ENCODE peak calls at places on chromosome 13, in four cellular contexts. One of them, this sample, is unnamed.

GRCh38 chr13:32428581-32429072 is 697 bp upstream of the N4BP2L1 start:
- DNase-seq in fibroblast of the aortic adventitia: no peak
- DNase-seq in PC-3: no peak
- DNase-seq in tibial artery: no peak
- DNase-seq in this sample: no peak

GRCh38 chr13:38826182-38826813 is 139.4 kb downstream of the FREM2 start:
- DNase-seq in fibroblast of the aortic adventitia: no peak
- DNase-seq in PC-3: no peak
- DNase-seq in tibial artery: no peak
- DNase-seq in this sample: no peak

GRCh38 chr13:94854688-94855087 is 142.3 kb upstream of the SOX21 start:
- DNase-seq in fibroblast of the aortic adventitia: no peak
- DNase-seq in PC-3: no peak
- DNase-seq in tibial artery: no peak
- DNase-seq in this sample: no peak

GRCh38 chr13:37225414-37226047 is 120.1 kb upstream of the CSNK1A1L start:
- DNase-seq in fibroblast of the aortic adventitia: peak
- DNase-seq in PC-3: no peak
- DNase-seq in tibial artery: no peak
- DNase-seq in this sample: no peak

GRCh38 chr13:52615817-52616216 is 26.4 kb upstream of the HNRNPA1L2 start:
- DNase-seq in fibroblast of the aortic adventitia: no peak
- DNase-seq in PC-3: no peak
- DNase-seq in tibial artery: no peak
- DNase-seq in this sample: no peak

GRCh38 chr13:25143693-25144092 is 28.4 kb downstream of the AMER2 start:
- DNase-seq in fibroblast of the aortic adventitia: no peak
- DNase-seq in PC-3: no peak
- DNase-seq in tibial artery: no peak
- DNase-seq in this sample: no peak

GRCh38 chr13:84296386-84296785 is 414.1 kb upstream of the SLITRK1 start:
- DNase-seq in fibroblast of the aortic adventitia: peak
- DNase-seq in PC-3: no peak
- DNase-seq in tibial artery: no peak
- DNase-seq in this sample: no peak

GRCh38 chr13:114241918-114242317 is 7.2 kb downstream of the CDC16 start:
- DNase-seq in fibroblast of the aortic adventitia: no peak
- DNase-seq in PC-3: no peak
- DNase-seq in tibial artery: no peak
- DNase-seq in this sample: no peak

GRCh38 chr13:112688560-112689497 is 1.0 kb upstream of the ATP11A start:
- DNase-seq in fibroblast of the aortic adventitia: peak
- DNase-seq in PC-3: no peak
- DNase-seq in tibial artery: peak
- DNase-seq in this sample: peak

GRCh38 chr13:23202383-23202782 is 21.6 kb downstream of the SGCG start:
- DNase-seq in fibroblast of the aortic adventitia: no peak
- DNase-seq in PC-3: no peak
- DNase-seq in tibial artery: no peak
- DNase-seq in this sample: no peak

GRCh38 chr13:83622422-83622784 is 259.9 kb downstream of the SLITRK1 start:
- DNase-seq in fibroblast of the aortic adventitia: peak
- DNase-seq in PC-3: no peak
- DNase-seq in tibial artery: no peak
- DNase-seq in this sample: no peak

GRCh38 chr13:79997244-79997643 is 343.7 kb downstream of the SPRY2 start:
- DNase-seq in fibroblast of the aortic adventitia: no peak
- DNase-seq in PC-3: no peak
- DNase-seq in tibial artery: no peak
- DNase-seq in this sample: no peak

GRCh38 chr13:52127783-52128702 is 830 bp downstream of the NEK5 start:
- DNase-seq in fibroblast of the aortic adventitia: peak
- DNase-seq in PC-3: peak
- DNase-seq in tibial artery: peak
- DNase-seq in this sample: no peak

GRCh38 chr13:35475131-35475959 is 1.1 kb downstream of the MAB21L1 start:
- DNase-seq in fibroblast of the aortic adventitia: peak
- DNase-seq in PC-3: no peak
- DNase-seq in tibial artery: peak
- DNase-seq in this sample: no peak

GRCh38 chr13:106145997-106146864 is 389.2 kb downstream of the EFNB2 start:
- DNase-seq in fibroblast of the aortic adventitia: no peak
- DNase-seq in PC-3: no peak
- DNase-seq in tibial artery: no peak
- DNase-seq in this sample: no peak

GRCh38 chr13:40170982-40171381 is 495.5 kb downstream of the FOXO1 start:
- DNase-seq in fibroblast of the aortic adventitia: no peak
- DNase-seq in PC-3: peak
- DNase-seq in tibial artery: no peak
- DNase-seq in this sample: no peak

GRCh38 chr13:85665286-85665685 is 133.9 kb downstream of the SLITRK6 start:
- DNase-seq in fibroblast of the aortic adventitia: no peak
- DNase-seq in PC-3: peak
- DNase-seq in tibial artery: no peak
- DNase-seq in this sample: no peak

GRCh38 chr13:32284927-32285632 is 30.1 kb downstream of the ZAR1L start:
- DNase-seq in fibroblast of the aortic adventitia: peak
- DNase-seq in PC-3: peak
- DNase-seq in tibial artery: no peak
- DNase-seq in this sample: no peak

GRCh38 chr13:28865312-28865711 is 45.2 kb downstream of the MTUS2 start:
- DNase-seq in fibroblast of the aortic adventitia: no peak
- DNase-seq in PC-3: no peak
- DNase-seq in tibial artery: no peak
- DNase-seq in this sample: no peak

GRCh38 chr13:94305463-94305862 is 174.0 kb downstream of the DCT start:
- DNase-seq in fibroblast of the aortic adventitia: peak
- DNase-seq in PC-3: peak
- DNase-seq in tibial artery: peak
- DNase-seq in this sample: no peak

GRCh38 chr13:112105244-112105681 is 38.3 kb downstream of the SOX1 start:
- DNase-seq in fibroblast of the aortic adventitia: no peak
- DNase-seq in PC-3: no peak
- DNase-seq in tibial artery: no peak
- DNase-seq in this sample: no peak

GRCh38 chr13:91904005-91904404 is 505.6 kb downstream of the GPC5 start:
- DNase-seq in fibroblast of the aortic adventitia: no peak
- DNase-seq in PC-3: no peak
- DNase-seq in tibial artery: no peak
- DNase-seq in this sample: no peak

GRCh38 chr13:65660696-65661095 is 1569.4 kb downstream of the PCDH9 start:
- DNase-seq in fibroblast of the aortic adventitia: no peak
- DNase-seq in PC-3: no peak
- DNase-seq in tibial artery: no peak
- DNase-seq in this sample: no peak

GRCh38 chr13:80590551-80590950 is 249.6 kb upstream of the SPRY2 start:
- DNase-seq in fibroblast of the aortic adventitia: no peak
- DNase-seq in PC-3: no peak
- DNase-seq in tibial artery: no peak
- DNase-seq in this sample: no peak

GRCh38 chr13:59211636-59212035 is 952.1 kb downstream of the DIAPH3 start:
- DNase-seq in fibroblast of the aortic adventitia: no peak
- DNase-seq in PC-3: no peak
- DNase-seq in tibial artery: no peak
- DNase-seq in this sample: no peak

GRCh38 chr13:89910166-89910565 is 1437.3 kb upstream of the MIR17HG start:
- DNase-seq in fibroblast of the aortic adventitia: no peak
- DNase-seq in PC-3: no peak
- DNase-seq in tibial artery: no peak
- DNase-seq in this sample: no peak

GRCh38 chr13:36919206-36919832 is 719 bp downstream of the SMAD9 start:
- DNase-seq in fibroblast of the aortic adventitia: peak
- DNase-seq in PC-3: peak
- DNase-seq in tibial artery: peak
- DNase-seq in this sample: peak

GRCh38 chr13:40116008-40116407 is 460.5 kb downstream of the COG6 start:
- DNase-seq in fibroblast of the aortic adventitia: peak
- DNase-seq in PC-3: peak
- DNase-seq in tibial artery: no peak
- DNase-seq in this sample: no peak

GRCh38 chr13:90933097-90933826 is 414.2 kb upstream of the MIR17HG start:
- DNase-seq in fibroblast of the aortic adventitia: no peak
- DNase-seq in PC-3: peak
- DNase-seq in tibial artery: no peak
- DNase-seq in this sample: no peak

GRCh38 chr13:40608308-40608707 is 58.1 kb downstream of the FOXO1 start:
- DNase-seq in fibroblast of the aortic adventitia: no peak
- DNase-seq in PC-3: no peak
- DNase-seq in tibial artery: no peak
- DNase-seq in this sample: no peak

GRCh38 chr13:97001641-97002040 is 7.4 kb upstream of the OXGR1 start:
- DNase-seq in fibroblast of the aortic adventitia: no peak
- DNase-seq in PC-3: no peak
- DNase-seq in tibial artery: no peak
- DNase-seq in this sample: no peak

GRCh38 chr13:48110930-48111721 is 16.2 kb upstream of the MED4 start:
- DNase-seq in fibroblast of the aortic adventitia: peak
- DNase-seq in PC-3: no peak
- DNase-seq in tibial artery: no peak
- DNase-seq in this sample: no peak

GRCh38 chr13:35057858-35058257 is 115.8 kb downstream of the NBEA start:
- DNase-seq in fibroblast of the aortic adventitia: no peak
- DNase-seq in PC-3: no peak
- DNase-seq in tibial artery: no peak
- DNase-seq in this sample: no peak

GRCh38 chr13:34349091-34349722 is 531.3 kb downstream of the RFC3 start:
- DNase-seq in fibroblast of the aortic adventitia: peak
- DNase-seq in PC-3: peak
- DNase-seq in tibial artery: peak
- DNase-seq in this sample: no peak

GRCh38 chr13:24043590-24044350 is 116.8 kb upstream of the SPATA13 start:
- DNase-seq in fibroblast of the aortic adventitia: no peak
- DNase-seq in PC-3: no peak
- DNase-seq in tibial artery: no peak
- DNase-seq in this sample: no peak

GRCh38 chr13:50085063-50085462 is 69.8 kb downstream of the KCNRG start:
- DNase-seq in fibroblast of the aortic adventitia: peak
- DNase-seq in PC-3: peak
- DNase-seq in tibial artery: no peak
- DNase-seq in this sample: no peak
- H3K4me3 ChIP-seq in fibroblast of the aortic adventitia: peak
- H3K4me3 ChIP-seq in PC-3: peak
- H3K4me3 ChIP-seq in tibial artery: no peak
- H3K4me3 ChIP-seq in this sample: peak

GRCh38 chr13:109868583-109869311 is 82.4 kb upstream of the IRS2 start:
- DNase-seq in fibroblast of the aortic adventitia: no peak
- DNase-seq in PC-3: peak
- DNase-seq in tibial artery: no peak
- DNase-seq in this sample: no peak
- H3K4me3 ChIP-seq in fibroblast of the aortic adventitia: no peak
- H3K4me3 ChIP-seq in PC-3: no peak
- H3K4me3 ChIP-seq in tibial artery: peak
- H3K4me3 ChIP-seq in this sample: peak

GRCh38 chr13:64568748-64569147 is 2661.4 kb downstream of the PCDH9 start:
- DNase-seq in fibroblast of the aortic adventitia: no peak
- DNase-seq in PC-3: no peak
- DNase-seq in tibial artery: no peak
- DNase-seq in this sample: no peak
- H3K4me3 ChIP-seq in fibroblast of the aortic adventitia: no peak
- H3K4me3 ChIP-seq in PC-3: no peak
- H3K4me3 ChIP-seq in tibial artery: no peak
- H3K4me3 ChIP-seq in this sample: no peak

DNA sequence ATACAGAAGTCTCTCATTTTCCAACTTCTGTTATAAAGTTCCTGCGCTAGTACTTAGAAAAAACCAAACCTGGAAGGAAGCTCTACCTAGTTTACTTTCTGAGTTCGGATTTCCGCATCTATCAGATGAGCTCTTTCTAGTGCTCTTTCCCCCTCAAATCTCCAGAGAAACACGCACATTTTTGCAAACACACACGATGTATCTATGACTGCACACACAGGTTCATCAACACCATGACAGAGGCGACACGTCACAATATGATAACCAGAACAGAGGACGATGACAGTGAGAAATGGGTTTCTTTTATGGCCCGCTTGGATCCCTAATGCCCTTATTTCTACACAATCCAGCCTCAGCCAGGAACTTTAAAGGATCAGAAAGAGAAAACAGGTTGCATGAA is 612 bp upstream of the LRRC63 start:
- DNase-seq in fibroblast of the aortic adventitia: peak
- DNase-seq in PC-3: peak
- DNase-seq in tibial artery: no peak
- DNase-seq in this sample: no peak
- H3K4me3 ChIP-seq in fibroblast of the aortic adventitia: peak
- H3K4me3 ChIP-seq in PC-3: peak
- H3K4me3 ChIP-seq in tibial artery: peak
- H3K4me3 ChIP-seq in this sample: peak

DNA sequence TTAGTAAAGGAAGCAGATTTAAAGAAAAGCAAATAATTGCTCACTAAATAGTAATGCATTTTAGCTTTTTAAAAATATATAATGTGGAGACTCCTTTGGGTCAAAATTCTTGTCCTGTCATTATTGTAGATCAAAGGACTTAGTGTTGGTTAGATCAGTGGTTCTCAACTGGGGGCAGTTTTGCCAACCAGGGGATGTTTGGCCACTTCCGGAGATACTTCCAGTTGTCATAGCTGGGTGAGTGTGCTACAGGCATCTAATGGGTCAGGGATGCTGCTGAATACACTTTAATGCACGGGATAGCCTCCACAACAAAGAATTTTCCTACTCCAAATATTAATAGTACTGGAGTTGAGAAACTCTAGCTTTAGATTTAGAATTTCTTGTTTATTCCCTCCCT is 126.8 kb downstream of the LMO7 start:
- DNase-seq in fibroblast of the aortic adventitia: no peak
- DNase-seq in PC-3: no peak
- DNase-seq in tibial artery: no peak
- DNase-seq in this sample: no peak
- H3K4me3 ChIP-seq in fibroblast of the aortic adventitia: no peak
- H3K4me3 ChIP-seq in PC-3: peak
- H3K4me3 ChIP-seq in tibial artery: peak
- H3K4me3 ChIP-seq in this sample: peak

GRCh38 chr13:45392811-45393210 is 25.4 kb downstream of the SLC25A30 start:
- DNase-seq in fibroblast of the aortic adventitia: no peak
- DNase-seq in PC-3: no peak
- DNase-seq in tibial artery: no peak
- DNase-seq in this sample: no peak
- H3K4me3 ChIP-seq in fibroblast of the aortic adventitia: no peak
- H3K4me3 ChIP-seq in PC-3: no peak
- H3K4me3 ChIP-seq in tibial artery: no peak
- H3K4me3 ChIP-seq in this sample: no peak

DNA sequence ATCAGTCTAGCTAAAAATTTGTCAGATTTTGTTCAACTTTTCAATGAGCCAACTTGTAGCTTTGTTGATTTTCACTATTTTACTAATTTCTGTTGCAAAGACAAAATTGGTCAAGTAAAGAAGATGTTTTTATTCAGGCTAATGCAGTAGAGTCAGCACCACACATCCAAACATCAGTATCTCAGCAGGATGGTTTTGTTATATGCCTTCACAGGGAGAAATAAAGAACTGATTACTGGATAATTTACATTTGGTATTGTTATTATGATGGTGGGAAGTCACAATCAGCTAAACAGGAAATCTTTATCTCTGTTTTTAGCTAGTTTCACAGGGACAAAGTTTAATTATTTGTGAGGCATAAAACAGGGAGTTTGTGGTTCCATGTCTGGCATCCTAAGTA is 713.4 kb downstream of the SLITRK5 start:
- DNase-seq in fibroblast of the aortic adventitia: no peak
- DNase-seq in PC-3: no peak
- DNase-seq in tibial artery: no peak
- DNase-seq in this sample: no peak
- H3K4me3 ChIP-seq in fibroblast of the aortic adventitia: no peak
- H3K4me3 ChIP-seq in PC-3: no peak
- H3K4me3 ChIP-seq in tibial artery: no peak
- H3K4me3 ChIP-seq in this sample: no peak

This sample was measured in upper lobe of right lung.